ENCODE peak calls at places on chromosomes 13 and 19, in ten cellular contexts. F is RWPE1; U is T-helper 9 cell; L is activated effector memory CD4-positive, alpha-beta T cell treated with Interleukin-2 at 50 U/mL for 16 hours; M is H54; E is dermis blood vessel endothelial cell; S is cerebellar nuclear complex; T is NCI-H460; P is T-cell; D is type B pancreatic cell. Q is an unnamed sample.

GRCh38 chr19:51002101-51002532 is 713 bp upstream of the KLK8 start:
- DNase-seq in E (no peak), S (no peak), F (no peak), D (no peak), T (no peak), L (no peak), P (no peak), U (no peak), M (no peak), Q (no peak)

GRCh38 chr19:11639602-11640471 is 42.6 kb downstream of the ZNF627 start:
- DNase-seq in F (peak), S (peak), D (peak), M (peak), E (peak), P (peak), U (peak), T (peak), L (peak), Q (no peak)

GRCh38 chr13:26476111-26476743 is 81.3 kb upstream of the WASF3 start:
- DNase-seq in U (no peak), P (no peak), S (no peak), M (no peak), L (peak), T (no peak), F (no peak), D (no peak), E (peak), Q (no peak)

GRCh38 chr13:113965383-113965874 is 8.4 kb downstream of the C13orf46 start:
- DNase-seq in E (no peak), S (no peak), D (no peak), M (no peak), T (no peak), L (no peak), U (no peak), F (no peak), P (no peak), Q (no peak)

GRCh38 chr13:49629947-49630346 is 1.6 kb downstream of the ARL11 start:
- DNase-seq in P (no peak), D (no peak), U (no peak), M (no peak), L (no peak), E (peak), S (no peak), F (no peak), T (no peak), Q (no peak)

GRCh38 chr13:44516771-44517170 is 59.4 kb downstream of the TSC22D1 start:
- DNase-seq in L (no peak), D (no peak), M (no peak), T (no peak), E (peak), U (no peak), S (no peak), F (no peak), P (no peak), Q (no peak)

GRCh38 chr13:109439813-109440212 is 346.6 kb downstream of the IRS2 start:
- DNase-seq in T (no peak), M (no peak), E (no peak), L (no peak), D (no peak), F (no peak), U (no peak), P (no peak), S (no peak), Q (no peak)

GRCh38 chr19:41879080-41879479 is 2.0 kb downstream of the CD79A start:
- DNase-seq in L (no peak), D (no peak), F (no peak), S (no peak), M (no peak), U (no peak), T (no peak), E (no peak), P (no peak), Q (no peak)